ENCODE peak calls at places on chromosomes 12 and 14, in nine cellular contexts. D is tibial artery, A is transverse colon, H is foreskin fibroblast, J is choroid plexus epithelial cell, N is RWPE2, C is nephron progenitor cell, T is neural crest cell, K is GM20000. B is an unnamed sample.

GRCh38 chr12:49866859-49867579 is 24.1 kb upstream of the BCDIN3D start:
- DNase-seq in N (no peak), C (peak; percentile 87), H (peak; percentile 20), J (peak; percentile 63), K (peak; percentile 92), T (peak; percentile 85), A (peak; percentile 79), D (peak; percentile 76), B (peak; percentile 88)

GRCh38 chr14:103141117-103141796 is 18.0 kb downstream of the TNFAIP2 start:
- DNase-seq in N (no peak), C (no peak), J (peak; percentile 61), T (no peak), A (peak; percentile 63), H (no peak), D (no peak), K (peak; percentile 84), B (no peak)

GRCh38 chr12:29429999-29430698 is 49.2 kb upstream of the ERGIC2 start:
- DNase-seq in K (no peak), H (no peak), C (no peak), N (peak; percentile 25), T (no peak), J (no peak), D (no peak), A (no peak), B (no peak)

GRCh38 chr14:85223667-85224066 is 306.3 kb upstream of the FLRT2 start:
- DNase-seq in D (no peak), N (no peak), C (no peak), T (no peak), J (no peak), H (no peak), A (no peak), K (no peak), B (no peak)

GRCh38 chr12:50979369-50980052 is 27.2 kb downstream of the HIGD1C start:
- DNase-seq in C (no peak), J (no peak), N (no peak), A (no peak), H (no peak), D (no peak), K (peak; percentile 41), T (no peak), B (no peak)

GRCh38 chr14:36227802-36228201 is 51.3 kb upstream of the PTCSC3 start:
- DNase-seq in H (no peak), T (no peak), C (no peak), J (peak; percentile 29), N (no peak), A (peak; percentile 14), D (no peak), K (no peak), B (no peak)

GRCh38 chr12:46084666-46085631 is 94.6 kb upstream of the SCAF11 start:
- DNase-seq in K (no peak), D (no peak), A (no peak), H (no peak), J (no peak), C (no peak), N (no peak), T (no peak), B (no peak)

GRCh38 chr14:75301666-75302325 is 23.2 kb downstream of the FOS start:
- DNase-seq in T (no peak), A (peak; percentile 59), J (peak; percentile 66), D (peak; percentile 77), K (peak; percentile 20), H (peak; percentile 24), N (no peak), C (no peak), B (no peak)

GRCh38 chr12:105561981-105562726 is 231.7 kb downstream of the C12orf75 start:
- DNase-seq in T (no peak), K (no peak), A (peak; percentile 31), H (peak; percentile 33), J (peak; percentile 48), D (no peak), C (peak; percentile 39), N (peak; percentile 74), B (no peak)

GRCh38 chr14:25006961-25007795 is 42.8 kb downstream of the STXBP6 start:
- DNase-seq in H (peak; percentile 89), K (no peak), C (no peak), T (no peak), A (no peak), N (no peak), J (peak; percentile 78), D (no peak), B (no peak)

GRCh38 chr12:128583453-128583852 is 240.3 kb downstream of the SLC15A4 start:
- DNase-seq in N (no peak), C (no peak), A (no peak), T (no peak), D (no peak), J (no peak), K (no peak), H (no peak), B (no peak)

GRCh38 chr14:102316746-102317563 is 2.6 kb upstream of the ZNF839 start:
- DNase-seq in N (peak; percentile 91), D (peak; percentile 96), C (peak; percentile 98), T (peak; percentile 97), H (peak; percentile 90), J (peak; percentile 98), A (peak; percentile 94), K (peak; percentile 94), B (peak; percentile 98)

GRCh38 chr14:73944432-73945158 is 5.3 kb downstream of the FAM161B start:
- DNase-seq in N (no peak), J (no peak), H (no peak), A (peak; percentile 24), C (no peak), K (no peak), T (no peak), D (no peak), B (no peak)

GRCh38 chr12:109934026-109934425 is 34.0 kb downstream of the TCHP start:
- DNase-seq in N (no peak), A (no peak), J (peak; percentile 64), C (no peak), D (peak; percentile 7), T (no peak), K (no peak), H (no peak), B (no peak)

GRCh38 chr12:109153711-109154434 is 37.5 kb downstream of the ACACB start:
- DNase-seq in D (no peak), J (no peak), H (no peak), K (peak; percentile 33), A (no peak), C (peak; percentile 9), N (no peak), T (no peak), B (no peak)

GRCh38 chr12:112807452-112807851 is 15.9 kb downstream of the RPH3A start:
- DNase-seq in A (no peak), N (no peak), H (no peak), J (no peak), C (no peak), K (no peak), T (no peak), D (no peak), B (no peak)

GRCh38 chr14:57831981-57832380 is 33.9 kb downstream of the SLC35F4 start:
- DNase-seq in A (no peak), T (no peak), H (no peak), K (no peak), J (no peak), C (peak; percentile 8), D (no peak), N (no peak), B (no peak)
- TF ChIP-seq CTCF in A (no peak), T (no peak), H (no peak), K (no peak), J (no peak), C (no peak), D (no peak), N (no peak), B (no peak)

GRCh38 chr12:122988612-122989442 is 8.3 kb downstream of the ARL6IP4 start:
- DNase-seq in D (no peak), N (no peak), A (no peak), C (no peak), H (no peak), K (peak; percentile 30), J (no peak), T (no peak), B (no peak)
- TF ChIP-seq CTCF in D (no peak), N (no peak), A (no peak), C (no peak), H (no peak), K (no peak), J (no peak), T (no peak), B (no peak)

GRCh38 chr14:93657875-93658274 is 130.4 kb downstream of the PRIMA1 start:
- DNase-seq in A (no peak), T (no peak), H (no peak), N (no peak), J (no peak), C (no peak), K (no peak), D (no peak), B (no peak)

GRCh38 chr14:93654599-93654998 is 133.7 kb downstream of the PRIMA1 start:
- DNase-seq in D (no peak), N (no peak), T (no peak), H (no peak), J (no peak), C (no peak), K (no peak), A (no peak), B (no peak)

DNA sequence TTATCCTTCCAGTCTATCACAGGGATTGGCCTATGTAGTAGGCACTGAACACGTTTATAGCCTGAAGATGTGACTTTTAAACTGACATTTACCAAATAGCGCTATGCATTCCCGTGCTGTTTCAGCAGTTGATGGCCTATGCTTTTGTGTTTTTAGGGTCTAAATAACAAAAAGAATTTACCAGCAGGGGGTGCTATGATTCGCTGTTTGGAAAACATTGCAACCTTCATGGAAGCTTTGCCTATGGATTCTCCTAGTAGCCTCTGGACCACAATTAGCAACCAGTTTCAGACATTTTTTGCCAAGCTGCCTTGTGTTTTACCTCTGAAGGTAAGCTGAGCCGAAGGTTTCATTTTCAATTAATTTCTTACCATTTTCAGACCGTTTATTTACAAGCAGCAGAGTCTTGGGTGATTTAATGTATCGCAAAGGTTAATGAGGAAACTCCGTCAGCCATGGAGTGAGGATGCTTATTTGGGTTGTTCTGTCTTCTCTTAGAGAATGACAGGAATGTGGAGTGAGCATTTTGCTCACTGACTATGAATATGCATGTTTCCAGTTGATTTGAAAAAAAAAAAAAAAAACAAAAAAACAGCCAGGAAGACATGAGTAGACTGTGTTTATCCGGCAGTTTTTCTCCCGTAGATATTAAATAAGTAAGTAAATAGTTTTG is 133.1 kb downstream of the PRIMA1 start:
- DNase-seq in N (no peak), C (peak; percentile 51), D (no peak), J (peak; percentile 63), T (peak; percentile 44), K (peak; percentile 35), A (no peak), H (no peak), B (no peak)
- TF ChIP-seq CTCF in N (peak; percentile 77), C (peak; percentile 65), D (peak; percentile 59), J (peak; percentile 58), T (peak; percentile 80), K (peak; percentile 30), A (peak; percentile 50), H (peak; percentile 39), B (peak; percentile 47)

DNA sequence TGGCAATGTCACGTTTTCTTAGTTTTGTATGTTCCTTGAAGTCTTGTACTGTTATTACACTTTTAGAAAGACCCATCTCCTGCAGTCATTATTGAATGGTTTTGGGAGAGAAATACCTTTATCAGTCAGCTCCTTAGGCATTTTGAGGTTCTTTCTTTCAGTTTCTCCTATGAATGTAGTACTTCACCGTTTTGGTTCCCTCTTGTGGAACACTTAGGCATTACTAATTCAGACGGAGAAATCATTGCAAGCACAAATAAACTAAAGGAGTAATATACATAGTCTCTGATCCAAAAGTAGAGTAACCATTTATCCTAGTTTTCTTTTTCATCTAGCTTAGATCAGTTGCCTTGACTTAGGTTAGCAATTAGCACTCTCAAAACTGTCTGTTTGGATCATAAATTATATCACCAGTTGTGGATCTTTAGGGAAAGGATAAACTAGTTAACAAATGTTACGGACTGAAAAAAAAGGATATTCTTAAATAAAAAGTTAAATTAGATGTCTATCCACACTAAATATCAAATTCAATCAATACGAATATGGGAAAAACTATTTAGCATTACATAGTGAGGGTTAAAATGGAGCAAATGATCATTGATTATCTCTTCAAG is 1538.3 kb upstream of the SEL1L start:
- DNase-seq in K (no peak), D (no peak), T (no peak), A (no peak), J (peak; percentile 38), H (no peak), N (no peak), C (no peak), B (no peak)
- TF ChIP-seq CTCF in K (peak; percentile 5), D (no peak), T (peak; percentile 79), A (no peak), J (peak; percentile 39), H (peak; percentile 37), N (peak; percentile 74), C (peak; percentile 57), B (peak; percentile 72)